ENCODE peak calls at places on chromosomes 7 and 10, in seven cellular contexts. H is neuronal stem cell, E is upper lobe of right lung, Y is activated B cell treated with CpG ODN at 0.5 μM for 24 hours, V is esophagus squamous epithelium, F is T-helper 17 cell, C is HFFc6. M is an unnamed sample.

GRCh38 chr10:103592186-103593021 is 98.9 kb downstream of the NEURL1 start:
- DNase-seq in F (no peak), V (no peak), Y (peak), H (peak), C (no peak), E (no peak), M (peak)

GRCh38 chr7:29564455-29565185 is 985 bp downstream of the PRR15 start:
- DNase-seq in F (no peak), V (no peak), Y (no peak), H (no peak), C (peak), E (peak), M (no peak)

GRCh38 chr10:60208676-60209269 is 180.9 kb downstream of the ANK3 start:
- DNase-seq in V (no peak), F (no peak), H (peak), Y (no peak), C (peak), E (no peak), M (no peak)

GRCh38 chr10:21508987-21509334 is 16.5 kb downstream of the SKIDA1 start:
- DNase-seq in E (no peak), F (no peak), V (no peak), H (no peak), Y (no peak), C (no peak), M (no peak)

GRCh38 chr10:6297951-6298381 is 95.2 kb downstream of the PFKFB3 start:
- DNase-seq in H (no peak), E (no peak), C (no peak), V (no peak), Y (no peak), F (no peak), M (no peak)

GRCh38 chr10:4820804-4821401 is 5.1 kb upstream of the AKR1E2 start:
- DNase-seq in V (no peak), H (no peak), Y (no peak), E (no peak), F (no peak), C (no peak), M (no peak)

GRCh38 chr10:69929575-69929974 is 123.1 kb upstream of the MACROH2A2 start:
- DNase-seq in F (no peak), H (no peak), C (no peak), V (no peak), Y (no peak), E (no peak), M (no peak)

GRCh38 chr10:86401588-86402282 is 35.1 kb upstream of the GRID1 start:
- DNase-seq in C (no peak), E (peak), F (no peak), H (no peak), Y (no peak), V (no peak), M (no peak)

GRCh38 chr10:67912330-67912946 is 28.0 kb downstream of the SIRT1 start:
- DNase-seq in E (no peak), C (peak), H (no peak), F (no peak), Y (no peak), V (no peak), M (no peak)

GRCh38 chr7:157205438-157205837 is 66.7 kb downstream of the UBE3C start:
- DNase-seq in C (no peak), H (no peak), Y (no peak), F (no peak), V (no peak), E (no peak), M (no peak)

GRCh38 chr7:44277851-44278250 is 47.5 kb downstream of the CAMK2B start:
- DNase-seq in H (no peak), F (no peak), C (no peak), E (peak), V (no peak), Y (no peak), M (no peak)

GRCh38 chr10:124239134-124239533 is 145.7 kb upstream of the CHST15 start:
- DNase-seq in V (no peak), Y (no peak), C (no peak), F (no peak), H (no peak), E (no peak), M (no peak)

GRCh38 chr10:28320799-28321198 is 17.9 kb upstream of the MPP7 start:
- DNase-seq in F (no peak), Y (no peak), E (no peak), H (no peak), C (no peak), V (no peak), M (no peak)

GRCh38 chr7:155020996-155021395 is 18.1 kb upstream of the PAXIP1 start:
- DNase-seq in V (no peak), Y (no peak), F (no peak), E (no peak), H (no peak), C (no peak), M (no peak)

GRCh38 chr10:14200645-14201534 is 129.8 kb downstream of the FRMD4A start:
- DNase-seq in H (no peak), C (no peak), Y (no peak), F (no peak), E (no peak), V (no peak), M (no peak)

GRCh38 chr10:27479016-27479415 is 25.1 kb upstream of the RAB18 start:
- DNase-seq in E (no peak), F (no peak), Y (no peak), H (no peak), C (no peak), V (no peak), M (no peak)

GRCh38 chr7:158579662-158580646 is 7.7 kb downstream of the PTPRN2 start:
- DNase-seq in Y (no peak), C (no peak), F (no peak), H (no peak), E (no peak), V (no peak), M (no peak)

GRCh38 chr7:140691368-140692045 is 5.0 kb upstream of the NDUFB2 start:
- DNase-seq in V (no peak), E (no peak), C (no peak), H (no peak), F (no peak), Y (no peak), M (no peak)

GRCh38 chr7:99102809-99103690 is 40.9 kb downstream of the SMURF1 start:
- DNase-seq in F (no peak), V (no peak), C (peak), Y (no peak), H (no peak), E (no peak), M (no peak)

GRCh38 chr7:25259487-25260243 is 31.4 kb upstream of the NPVF start:
- DNase-seq in H (peak), E (no peak), V (peak), F (peak), Y (no peak), C (peak), M (peak)

GRCh38 chr10:70508912-70509366 is 30.4 kb downstream of the PALD1 start:
- DNase-seq in V (no peak), E (no peak), F (no peak), H (no peak), C (no peak), Y (no peak), M (no peak)

GRCh38 chr10:97400665-97401454 is at the start of gene RRP12:
- DNase-seq in H (peak), C (peak), F (peak), E (peak), Y (peak), V (peak), M (peak)

GRCh38 chr7:116630357-116630756 is 41.6 kb upstream of the MET start:
- DNase-seq in E (no peak), C (no peak), H (no peak), V (no peak), Y (no peak), F (no peak), M (no peak)

GRCh38 chr7:2488272-2488645 is 12.1 kb upstream of the GRIFIN start:
- DNase-seq in Y (no peak), V (no peak), E (no peak), H (no peak), C (no peak), F (no peak), M (no peak)

GRCh38 chr7:30322656-30323355 is 38.4 kb downstream of the ZNRF2 start:
- DNase-seq in F (no peak), H (no peak), E (no peak), V (no peak), Y (no peak), C (no peak), M (no peak)

M was measured in effector CD8-positive, alpha-beta T cell.